ENCODE peak calls at places on chromosomes 13 and 19, in six cellular contexts. H, D, M, P, I and Z are unnamed samples.
A peak's percentile ranks its signal among the peaks of the same experiment; 100 is the strongest.

GRCh38 chr13:45413826-45414312 is 4.3 kb downstream of the SLC25A30 start:
- DNase-seq in P (no peak), D (no peak), H (peak; percentile 12), M (no peak), I (no peak), Z (no peak)

GRCh38 chr13:62293081-62293480 is 877.4 kb upstream of the PCDH20 start:
- DNase-seq in D (no peak), H (peak; percentile 2), M (no peak), P (no peak), I (no peak), Z (no peak)

GRCh38 chr19:16076958-16077611 is 790 bp downstream of the TPM4 start:
- DNase-seq in D (peak; percentile 74), H (no peak), I (no peak), M (no peak), P (no peak), Z (no peak)

GRCh38 chr13:29801737-29802305 is 48.6 kb downstream of the UBL3 start:
- DNase-seq in H (no peak), P (no peak), I (no peak), D (no peak), M (no peak), Z (no peak)

GRCh38 chr19:12996542-12997094 is 1.3 kb downstream of the NFIX start:
- DNase-seq in D (no peak), I (no peak), P (no peak), M (no peak), H (no peak), Z (no peak)

GRCh38 chr13:112894673-112895481 is 74.1 kb upstream of the MCF2L start:
- DNase-seq in M (no peak), P (no peak), H (no peak), I (no peak), D (no peak), Z (no peak)

GRCh38 chr13:79462895-79463294 is 18.1 kb upstream of the NDFIP2 start:
- DNase-seq in P (no peak), H (no peak), D (no peak), I (no peak), M (no peak), Z (no peak)

GRCh38 chr13:43085545-43085944 is 62.2 kb downstream of the DNAJC15 start:
- DNase-seq in I (no peak), M (no peak), D (no peak), H (peak; percentile 26), P (no peak), Z (peak; percentile 29)